ENCODE peak calls at places on chromosomes 7 and 10, in four cellular contexts. C, T, Q and H are unnamed samples.

GRCh38 chr10:132742837-132743194 is 43.1 kb downstream of the NKX6-2 start:
- DNase-seq in T (no peak), Q (no peak), C (no peak), H (no peak)

GRCh38 chr10:8061274-8062211 is 7.1 kb downstream of the GATA3 start:
- DNase-seq in Q (no peak), C (no peak), T (peak; percentile 57), H (no peak)

GRCh38 chr7:39042706-39043105 is 65.0 kb downstream of the POU6F2 start:
- DNase-seq in C (no peak), Q (no peak), T (no peak), H (no peak)

GRCh38 chr10:14583252-14583651 is 191.4 kb downstream of the FAM107B start:
- DNase-seq in T (peak; percentile 70), C (peak; percentile 52), Q (no peak), H (peak; percentile 72)

GRCh38 chr7:139750459-139751095 is 27.2 kb downstream of the HIPK2 start:
- DNase-seq in Q (no peak), C (no peak), T (no peak), H (no peak)

GRCh38 chr10:12547301-12547771 is 198.0 kb downstream of the CAMK1D start:
- DNase-seq in Q (no peak), C (no peak), T (no peak), H (no peak)

GRCh38 chr7:105623378-105623777 is 42.1 kb upstream of the EFCAB10 start:
- DNase-seq in C (no peak), T (no peak), Q (no peak), H (no peak)

GRCh38 chr7:98420966-98421612 is 20.2 kb upstream of the BAIAP2L1 start:
- DNase-seq in Q (peak; percentile 76), T (peak; percentile 50), C (peak; percentile 91), H (peak; percentile 85)

GRCh38 chr7:4196121-4196819 is 485.8 kb upstream of the FOXK1 start:
- DNase-seq in Q (no peak), T (no peak), C (no peak), H (no peak)

GRCh38 chr7:43647772-43648643 is 65.1 kb downstream of the STK17A start:
- DNase-seq in T (peak; percentile 50), C (peak; percentile 71), Q (peak; percentile 61), H (peak; percentile 59)

GRCh38 chr7:92749327-92749730 is 87.0 kb downstream of the CDK6 start:
- DNase-seq in Q (no peak), T (no peak), C (no peak), H (no peak)

GRCh38 chr7:137949416-137950262 is 52.2 kb downstream of the CREB3L2 start:
- DNase-seq in T (no peak), C (no peak), Q (no peak), H (no peak)

GRCh38 chr7:137947031-137947430 is 54.9 kb downstream of the CREB3L2 start:
- DNase-seq in C (no peak), T (no peak), Q (no peak), H (no peak)

GRCh38 chr7:137950263-137950621 is 51.6 kb downstream of the CREB3L2 start:
- DNase-seq in T (no peak), C (no peak), Q (no peak), H (no peak)

GRCh38 chr7:137948083-137948844 is 53.6 kb downstream of the CREB3L2 start:
- DNase-seq in C (no peak), Q (no peak), T (no peak), H (no peak)

DNA sequence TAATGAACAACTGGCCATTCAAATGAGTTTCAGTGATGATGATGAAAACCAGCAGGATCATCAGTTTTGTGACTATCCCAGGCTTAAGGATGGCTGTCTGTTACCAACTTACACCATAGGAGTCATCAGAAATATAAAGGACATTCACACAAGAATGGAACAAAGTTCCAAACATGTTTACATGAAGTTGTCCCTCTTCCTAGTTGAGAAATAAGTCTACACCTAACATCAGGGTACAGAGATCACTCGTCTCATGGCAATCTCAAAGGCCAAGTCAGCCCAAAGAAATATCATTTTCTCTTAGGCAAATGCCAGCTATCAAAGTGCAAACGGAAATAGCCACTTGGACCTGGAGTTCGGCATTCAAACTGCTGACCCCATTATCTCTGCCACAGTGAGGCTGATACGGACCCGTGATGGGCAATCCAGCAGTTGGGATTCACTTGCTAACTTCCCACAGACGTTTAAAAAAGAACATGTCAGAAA is 53.0 kb downstream of the CREB3L2 start:
- DNase-seq in Q (no peak), T (no peak), C (no peak), H (no peak)
- H3K27ac ChIP-seq in Q (peak overlapping the region; percentile 9), T (no peak overlapping the region), C (no peak overlapping the region), H (no peak overlapping the region)

GRCh38 chr10:24249829-24250415 is 41.0 kb downstream of the KIAA1217 start:
- DNase-seq in T (no peak), Q (no peak), C (no peak), H (no peak)

GRCh38 chr10:24255115-24255895 is 46.4 kb downstream of the KIAA1217 start:
- DNase-seq in C (no peak), T (no peak), Q (no peak), H (no peak)

GRCh38 chr10:24254180-24254579 is 45.2 kb downstream of the KIAA1217 start:
- DNase-seq in T (no peak), Q (no peak), C (no peak), H (no peak)

GRCh38 chr10:24247841-24248240 is 38.9 kb downstream of the KIAA1217 start:
- DNase-seq in C (no peak), Q (no peak), T (no peak), H (no peak)

GRCh38 chr10:24251547-24251946 is 42.6 kb downstream of the KIAA1217 start:
- DNase-seq in Q (no peak), C (no peak), T (no peak), H (no peak)
- H3K27ac ChIP-seq in Q (no peak overlapping the region), C (peak overlapping the region; percentile 80), T (no peak overlapping the region), H (no peak overlapping the region)

DNA sequence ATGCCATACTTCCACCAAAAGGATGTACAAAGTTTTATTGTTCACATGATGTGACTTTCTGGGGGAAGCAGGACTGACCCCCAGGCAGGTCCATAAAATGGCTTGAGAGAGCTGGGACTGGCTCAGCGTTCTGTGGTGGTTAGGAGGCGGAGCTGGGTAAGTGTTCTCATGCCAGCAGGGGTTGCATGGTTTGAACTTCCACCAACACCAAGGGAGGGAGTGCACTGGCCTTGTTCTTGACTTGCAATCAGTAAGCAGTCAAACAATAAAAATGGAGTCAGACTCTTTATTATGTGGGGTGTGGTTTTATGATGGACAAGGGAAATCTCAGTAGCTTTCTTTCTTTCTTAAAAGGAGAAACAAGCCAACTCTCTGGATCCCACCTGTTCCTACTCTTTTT is 95.4 kb upstream of the PRR15 start:
- DNase-seq in Q (no peak), C (no peak), T (no peak), H (peak; percentile 79)
- H3K27ac ChIP-seq in Q (no peak overlapping the region), C (no peak overlapping the region), T (no peak overlapping the region), H (peak overlapping the region; percentile 71)

DNA sequence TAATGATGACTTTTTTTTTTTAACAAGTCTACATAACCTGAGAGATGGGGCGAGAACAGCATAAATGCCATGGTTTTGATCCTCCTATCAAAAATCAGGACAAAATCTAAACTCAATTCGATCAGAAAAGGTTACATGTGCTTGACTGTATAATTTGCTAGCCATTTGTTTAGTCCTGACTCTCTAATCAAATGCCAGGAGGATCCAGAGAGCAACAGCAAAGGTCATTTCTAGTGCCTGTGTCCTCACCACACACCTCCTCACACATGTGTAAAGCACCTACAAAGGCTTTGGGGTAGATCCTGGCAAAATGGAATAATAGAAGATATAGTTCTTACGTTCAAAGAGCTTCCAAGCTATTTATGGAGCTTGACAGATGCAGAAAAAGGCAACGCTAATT is 11.0 kb upstream of the FAS start:
- DNase-seq in T (no peak), Q (no peak), C (no peak), H (no peak)
- H3K27ac ChIP-seq in T (no peak overlapping the region), Q (no peak overlapping the region), C (no peak overlapping the region), H (peak overlapping the region; percentile 72)

GRCh38 chr7:55325371-55325792 is 39.8 kb upstream of the LANCL2 start:
- DNase-seq in T (no peak), C (peak; percentile 52), Q (peak; percentile 39), H (no peak)

GRCh38 chr7:55326079-55326847 is 38.9 kb upstream of the LANCL2 start:
- DNase-seq in Q (peak; percentile 53), C (no peak), T (no peak), H (no peak)
- H3K27ac ChIP-seq in Q (no peak overlapping the region), C (no peak overlapping the region), T (no peak overlapping the region), H (no peak overlapping the region)

DNA sequence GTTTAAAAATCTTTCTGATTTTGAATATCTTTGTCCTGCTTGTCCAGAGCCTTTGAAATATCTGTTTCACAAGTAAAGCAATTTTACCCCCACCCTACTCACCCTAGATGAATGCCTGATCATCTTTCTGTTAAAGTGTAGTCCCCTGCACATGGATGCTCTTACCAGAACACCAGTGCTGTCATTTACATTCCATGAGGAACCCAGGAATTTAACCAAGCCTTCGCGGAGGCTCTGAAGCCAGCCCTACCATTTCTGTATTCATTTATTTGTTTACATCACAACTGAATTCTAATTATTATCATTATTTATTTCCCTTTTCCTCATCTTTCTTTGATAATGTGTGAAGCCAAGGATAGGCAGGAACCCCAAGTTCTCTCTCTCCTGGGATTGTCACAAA is 167.8 kb upstream of the MYO3A start:
- DNase-seq in C (no peak), T (no peak), Q (no peak), H (no peak)
- H3K27ac ChIP-seq in C (no peak overlapping the region), T (no peak overlapping the region), Q (no peak overlapping the region), H (no peak overlapping the region)

DNA sequence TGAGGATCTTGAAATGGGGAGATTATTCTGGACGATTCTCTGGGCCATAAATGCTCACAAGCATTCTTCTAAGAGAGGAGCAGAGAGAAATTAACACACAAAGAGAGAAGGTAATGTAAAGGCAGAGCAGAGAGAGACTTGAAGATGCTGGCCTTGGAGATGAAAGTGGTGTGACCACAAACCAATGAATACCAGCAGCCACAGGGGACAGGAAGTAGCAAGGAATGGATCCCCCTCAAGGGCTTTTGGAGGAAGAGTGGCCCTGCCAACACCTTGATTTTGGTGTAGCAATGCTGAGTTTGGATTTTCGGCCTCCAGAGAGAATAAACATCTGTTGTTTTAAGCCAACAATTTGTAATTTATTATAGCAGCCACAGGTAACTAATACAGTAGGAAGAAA is 1155.6 kb downstream of the TYW1 start:
- DNase-seq in C (no peak), T (no peak), Q (no peak), H (no peak)
- H3K27ac ChIP-seq in C (no peak overlapping the region), T (no peak overlapping the region), Q (no peak overlapping the region), H (no peak overlapping the region)

GRCh38 chr10:59864141-59864962 is 42.0 kb downstream of the CCDC6 start:
- DNase-seq in C (no peak), Q (no peak), T (no peak), H (no peak)
- H3K27ac ChIP-seq in C (peak overlapping the region; percentile 42), Q (no peak overlapping the region), T (no peak overlapping the region), H (peak overlapping the region; percentile 74)